ENCODE peak calls at places on chromosomes 7 and 10, in eight cellular contexts. B is amniotic epithelial cell; J is lung; C is CD8-positive, alpha-beta memory T cell; N is mesendoderm; X is brain microvascular endothelial cell; D is germinal center; K is NCI-H446. V is an unnamed sample.

GRCh38 chr10:19411119-19411518 is 362.5 kb downstream of the MALRD1 start:
- DNase-seq in B (no peak), J (no peak), C (no peak), N (no peak), X (no peak), D (no peak), K (no peak), V (no peak)

GRCh38 chr7:131307627-131308026 is 20.0 kb upstream of the MKLN1 start:
- DNase-seq in B (no peak), J (no peak), C (no peak), N (no peak), X (no peak), D (no peak), K (no peak), V (no peak)

GRCh38 chr10:122127943-122128342 is 139.0 kb downstream of the TACC2 start:
- DNase-seq in B (peak), J (no peak), C (no peak), N (peak), X (peak), D (no peak), K (no peak), V (no peak)

GRCh38 chr7:19146699-19147098 is 1.5 kb upstream of the FERD3L start:
- DNase-seq in B (peak), J (no peak), C (no peak), N (peak), X (no peak), D (no peak), K (no peak), V (peak)

GRCh38 chr10:125146791-125147604 is 13.4 kb downstream of the CTBP2 start:
- DNase-seq in B (peak), J (no peak), C (no peak), N (no peak), X (peak), D (no peak), K (no peak), V (peak)

GRCh38 chr7:149669121-149669818 is 104.1 kb downstream of the ZNF467 start:
- DNase-seq in B (peak), J (no peak), C (no peak), N (peak), X (no peak), D (no peak), K (no peak), V (no peak)

GRCh38 chr7:106001196-106001595 is 38.1 kb downstream of the CDHR3 start:
- DNase-seq in B (no peak), J (no peak), C (no peak), N (no peak), X (no peak), D (no peak), K (no peak), V (no peak)

GRCh38 chr10:103653581-103654020 is 160.1 kb downstream of the NEURL1 start:
- DNase-seq in B (no peak), J (no peak), C (no peak), N (no peak), X (no peak), D (no peak), K (no peak), V (no peak)

GRCh38 chr7:31782411-31782991 is 95.5 kb downstream of the PPP1R17 start:
- DNase-seq in B (peak), J (no peak), C (no peak), N (peak), X (peak), D (peak), K (peak), V (peak)

GRCh38 chr10:84342584-84342983 is 14.2 kb downstream of the CCSER2 start:
- DNase-seq in B (no peak), J (no peak), C (no peak), N (no peak), X (no peak), D (no peak), K (no peak), V (no peak)

GRCh38 chr7:92547579-92547978 is 19.0 kb downstream of the RBM48 start:
- DNase-seq in B (no peak), J (no peak), C (no peak), N (no peak), X (no peak), D (no peak), K (no peak), V (no peak)

GRCh38 chr10:28891058-28891713 is 213.9 kb downstream of the BAMBI start:
- DNase-seq in B (no peak), J (no peak), C (no peak), N (no peak), X (no peak), D (no peak), K (no peak), V (no peak)